ENCODE peak calls at places on chromosomes 13 and 19, in nine cellular contexts. M, W, G, L, S, I, P, Q and H are unnamed samples. For H3K4me1, the result is how much of the 10 kb centered on the place peaks cover.

GRCh38 chr19:28705008-28705407 is 507.9 kb downstream of the UQCRFS1 start:
- DNase-seq in S (no peak), M (no peak), Q (no peak), W (peak), I (no peak), P (peak), G (no peak), L (no peak), H (no peak)

GRCh38 chr13:30711375-30711774 is 24.0 kb upstream of the ALOX5AP start:
- DNase-seq in W (no peak), M (no peak), G (no peak), L (no peak), I (no peak), S (no peak), Q (no peak), P (no peak), H (no peak)

GRCh38 chr19:8973501-8974091 is 36.6 kb downstream of the MUC16 start:
- DNase-seq in I (no peak), W (peak), P (peak), S (peak), Q (peak), L (no peak), M (no peak), G (no peak), H (no peak)

GRCh38 chr19:40262422-40262821 is 22.7 kb downstream of the AKT2 start:
- DNase-seq in I (no peak), L (no peak), P (no peak), S (no peak), M (no peak), W (no peak), Q (no peak), G (no peak), H (no peak)

GRCh38 chr13:95385808-95386207 is 84.6 kb upstream of the ABCC4 start:
- DNase-seq in L (no peak), S (no peak), Q (no peak), I (no peak), P (no peak), M (no peak), G (no peak), W (no peak), H (no peak)

GRCh38 chr13:111944171-111944583 is 122.8 kb upstream of the SOX1 start:
- DNase-seq in P (no peak), L (no peak), M (peak), S (no peak), Q (no peak), I (no peak), W (no peak), G (no peak), H (no peak)

GRCh38 chr19:15015946-15016542 is 33.2 kb upstream of the CASP14 start:
- DNase-seq in L (peak), W (peak), M (no peak), G (no peak), I (no peak), Q (peak), P (no peak), S (no peak), H (no peak)

GRCh38 chr19:11737964-11738745 is 591 bp downstream of the ZNF823 start:
- DNase-seq in P (peak), I (peak), S (no peak), W (peak), M (peak), G (peak), L (no peak), Q (peak), H (no peak)

GRCh38 chr19:12821761-12822160 is 12.6 kb downstream of the RTBDN start:
- DNase-seq in Q (no peak), L (no peak), M (no peak), G (no peak), P (no peak), W (no peak), I (no peak), S (no peak), H (no peak)

GRCh38 chr19:38993271-38993670 is 17.7 kb upstream of the FBXO17 start:
- DNase-seq in W (no peak), M (no peak), Q (no peak), I (no peak), L (no peak), G (no peak), S (no peak), P (no peak), H (no peak)

GRCh38 chr19:35712910-35713845 is 4.6 kb upstream of the KMT2B start:
- DNase-seq in M (no peak), Q (no peak), L (no peak), W (no peak), I (no peak), S (peak), G (peak), P (peak), H (no peak)

GRCh38 chr13:37747071-37747612 is 122.4 kb downstream of the TRPC4 start:
- DNase-seq in L (no peak), P (no peak), G (no peak), S (no peak), Q (no peak), M (no peak), I (no peak), W (no peak), H (no peak)

GRCh38 chr19:4722671-4723464 is 774 bp downstream of the DPP9 start:
- DNase-seq in M (peak), G (no peak), W (peak), P (peak), L (no peak), I (peak), Q (peak), S (no peak), H (no peak)

GRCh38 chr19:31160346-31160926 is 188.8 kb downstream of the TSHZ3 start:
- DNase-seq in I (no peak), Q (no peak), L (no peak), M (no peak), W (no peak), S (no peak), G (no peak), P (no peak), H (no peak)

GRCh38 chr13:41960700-41961697 is at the start of gene VWA8:
- DNase-seq in W (peak), S (peak), Q (peak), I (peak), P (peak), L (peak), M (peak), G (peak), H (peak)

GRCh38 chr19:18278521-18279265 is 2.7 kb downstream of the JUND start:
- DNase-seq in W (peak), Q (peak), P (peak), I (no peak), G (peak), M (no peak), S (peak), L (no peak), H (no peak)

DNA sequence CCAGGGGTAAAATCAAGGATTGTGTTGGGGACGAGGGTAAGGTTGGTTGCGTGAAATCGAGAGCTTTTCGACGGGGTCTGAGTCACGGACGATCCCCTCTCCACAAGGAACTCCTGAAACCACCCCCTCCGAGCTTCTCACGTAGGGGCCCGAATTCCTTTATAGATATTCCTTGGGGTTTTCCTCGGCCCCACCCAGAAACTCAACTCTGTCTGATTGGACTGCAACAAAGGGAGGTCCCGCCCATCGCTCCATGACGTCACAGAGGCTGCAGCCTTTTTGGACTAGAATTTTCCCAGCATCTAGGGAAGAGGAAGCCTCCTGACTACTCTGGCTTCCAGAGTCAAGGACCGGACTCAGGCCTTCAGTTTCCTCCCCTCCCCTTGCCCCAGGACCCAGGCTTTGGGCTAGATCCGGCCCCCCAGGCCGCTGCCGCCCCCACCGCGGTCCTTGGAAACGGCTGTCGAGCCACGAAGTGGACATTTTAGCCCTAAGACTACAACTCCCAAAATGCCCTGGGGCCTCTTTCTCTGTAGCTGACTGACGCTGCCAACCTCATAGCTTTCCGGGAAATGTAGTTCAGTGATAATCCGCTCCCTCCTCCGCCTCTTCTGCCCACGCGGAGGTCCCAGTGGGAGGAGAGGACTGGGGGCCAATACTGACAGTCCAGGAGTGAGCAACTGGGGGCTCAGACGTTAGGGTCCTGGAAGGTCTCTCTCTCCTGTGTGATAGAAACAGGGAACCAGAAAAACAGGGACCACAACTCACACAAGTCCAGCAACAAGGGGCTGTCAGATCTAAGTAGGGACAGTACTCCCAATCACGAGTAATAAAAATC is at the start of gene IZUMO1:
- DNase-seq in I (peak), W (peak), S (peak), P (peak), M (peak), G (peak), Q (no peak), L (peak), H (no peak)
- H3K4me1 ChIP-seq in I (under half), W (under half), S (under half), P (under half), M (under half), G (under half), Q (under half), L (under half), H (under half)

GRCh38 chr19:3184847-3185481 is 766 bp upstream of the NCLN start:
- DNase-seq in M (peak), P (no peak), Q (no peak), L (no peak), I (peak), S (no peak), W (peak), G (no peak), H (no peak)

GRCh38 chr19:3185482-3186376 is at the start of gene NCLN:
- DNase-seq in L (peak), P (peak), W (peak), I (peak), G (peak), S (peak), M (peak), Q (peak), H (peak)

GRCh38 chr19:3187662-3188511 is 2.2 kb downstream of the NCLN start:
- DNase-seq in M (peak), P (no peak), L (no peak), S (no peak), I (no peak), W (no peak), Q (no peak), G (no peak), H (no peak)

GRCh38 chr19:3186891-3187661 is 1.3 kb downstream of the NCLN start:
- DNase-seq in L (no peak), W (no peak), G (no peak), S (no peak), I (no peak), P (no peak), M (peak), Q (no peak), H (no peak)

GRCh38 chr19:3186377-3186688 is 603 bp downstream of the NCLN start:
- DNase-seq in W (no peak), P (peak), L (no peak), S (no peak), M (peak), Q (peak), I (no peak), G (no peak), H (no peak)
- H3K4me1 ChIP-seq in W (under half), P (under half), L (under half), S (half or more), M (under half), Q (half or more), I (under half), G (half or more), H (under half)

DNA sequence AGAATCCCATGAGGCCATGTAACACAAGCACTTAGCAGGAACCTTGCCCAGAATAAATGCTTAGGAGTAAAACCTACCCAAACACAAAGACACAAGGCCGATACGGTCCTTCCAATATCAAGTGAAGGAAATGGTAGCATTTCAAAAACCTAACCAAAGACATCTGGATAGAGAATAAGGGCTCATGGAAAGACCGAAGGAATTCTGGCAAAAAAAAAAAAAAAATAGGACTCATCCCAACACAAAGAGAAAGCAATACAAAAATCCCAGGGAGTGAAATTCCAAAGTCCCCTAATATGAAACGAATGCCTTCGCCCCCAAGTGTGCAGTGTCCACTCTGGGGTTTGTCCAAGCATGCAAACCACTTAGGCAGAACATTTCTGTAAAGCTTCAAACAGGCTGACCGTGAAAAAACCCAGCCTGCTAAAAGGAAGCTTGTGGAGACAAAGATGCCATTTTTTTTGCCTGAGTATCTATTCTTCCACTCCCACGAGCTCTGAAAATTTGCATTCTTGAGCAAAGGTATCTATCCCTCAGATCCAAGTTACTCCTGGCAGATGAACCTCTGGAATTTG is 10.9 kb downstream of the ZC3H4 start:
- DNase-seq in Q (no peak), I (no peak), G (no peak), W (no peak), M (no peak), P (no peak), S (no peak), L (no peak), H (no peak)
- H3K4me1 ChIP-seq in Q (under half), I (half or more), G (under half), W (under half), M (under half), P (under half), S (under half), L (under half), H (under half)

GRCh38 chr19:1837222-1837565 is 11.1 kb downstream of the REXO1 start:
- DNase-seq in W (no peak), Q (no peak), G (no peak), S (no peak), P (no peak), L (no peak), M (no peak), I (no peak), H (no peak)

GRCh38 chr19:1839658-1840540 is 8.4 kb downstream of the REXO1 start:
- DNase-seq in W (no peak), G (no peak), L (no peak), M (no peak), S (no peak), P (no peak), Q (no peak), I (no peak), H (no peak)

GRCh38 chr19:1833540-1833939 is 14.7 kb downstream of the REXO1 start:
- DNase-seq in W (no peak), M (no peak), I (no peak), G (no peak), Q (no peak), P (no peak), L (no peak), S (no peak), H (no peak)

GRCh38 chr19:1837625-1838105 is 10.6 kb downstream of the REXO1 start:
- DNase-seq in M (no peak), Q (peak), G (no peak), L (no peak), S (peak), W (peak), P (peak), I (no peak), H (no peak)

DNA sequence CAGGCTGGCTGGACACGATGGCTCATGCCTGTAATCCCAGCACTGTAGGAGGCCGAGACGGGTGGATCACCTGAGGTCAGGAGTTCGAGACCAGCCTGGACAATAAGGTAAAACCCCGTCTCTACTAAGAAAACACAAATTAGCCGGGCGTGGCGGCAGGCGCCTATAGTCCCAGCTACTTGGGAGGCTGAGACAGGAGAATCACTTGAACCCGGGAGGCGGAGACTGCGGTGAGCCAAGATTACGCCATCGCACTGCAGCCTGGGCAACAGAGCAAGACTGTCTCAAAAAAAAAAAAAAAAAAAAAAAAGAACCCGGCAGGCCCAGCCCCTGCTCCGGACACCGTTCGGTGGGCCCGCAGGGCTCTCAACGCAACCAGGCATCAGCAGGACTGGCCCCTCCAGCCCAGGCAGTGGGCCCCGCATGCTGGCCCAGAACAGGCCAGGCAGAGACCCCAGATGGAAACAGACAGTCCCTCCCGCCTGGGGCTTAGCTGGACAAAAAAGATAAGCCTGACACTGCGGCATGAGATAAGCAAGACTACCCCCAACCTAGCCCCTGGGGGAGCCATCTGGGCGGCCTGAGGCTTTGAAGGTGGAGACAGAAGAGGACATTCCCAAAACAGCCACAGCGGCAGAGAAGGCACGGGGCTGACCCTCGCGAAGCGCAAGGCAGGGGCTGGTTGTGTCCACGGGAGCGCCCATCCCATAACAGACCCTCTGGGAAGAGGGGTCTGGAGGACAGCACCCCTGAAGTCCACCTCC is 11.6 kb downstream of the REXO1 start:
- DNase-seq in Q (no peak), W (no peak), G (no peak), M (no peak), S (no peak), P (no peak), L (no peak), I (no peak), H (no peak)
- H3K4me1 ChIP-seq in Q (under half), W (under half), G (under half), M (under half), S (under half), P (under half), L (under half), I (under half), H (half or more)

DNA sequence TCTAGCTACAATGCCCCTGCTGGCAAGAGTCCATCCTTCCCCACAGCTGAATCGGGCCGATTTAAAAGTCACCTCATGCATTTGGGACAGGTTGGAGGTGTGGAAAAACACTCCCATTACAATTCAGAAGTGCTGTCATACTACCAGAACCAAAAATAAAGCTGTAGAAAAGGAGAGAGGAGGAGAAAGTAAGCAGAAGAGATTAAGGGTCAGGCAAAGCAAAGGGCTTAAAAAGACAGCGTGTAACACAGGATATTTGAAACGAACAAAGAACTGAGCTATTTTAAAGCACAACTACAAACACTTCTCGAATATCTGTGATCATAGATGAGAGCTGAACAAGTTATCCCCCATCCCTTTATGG is 90.4 kb downstream of the FGF14 start:
- DNase-seq in I (no peak), P (no peak), M (no peak), L (no peak), W (no peak), G (no peak), S (no peak), Q (no peak), H (no peak)
- H3K4me1 ChIP-seq in I (under half), P (under half), M (under half), L (under half), W (under half), G (under half), S (under half), Q (under half), H (under half)

GRCh38 chr19:49913720-49914119 is 15.3 kb upstream of the ATF5 start:
- DNase-seq in S (no peak), I (no peak), Q (no peak), G (no peak), M (no peak), L (no peak), W (no peak), P (no peak), H (no peak)

GRCh38 chr19:49910179-49910578 is 13.5 kb upstream of the IL4I1 start:
- DNase-seq in M (no peak), L (no peak), G (no peak), W (no peak), Q (no peak), I (no peak), S (no peak), P (no peak), H (no peak)

GRCh38 chr19:49908480-49909420 is 12.1 kb upstream of the IL4I1 start:
- DNase-seq in S (no peak), M (no peak), Q (no peak), P (no peak), I (no peak), W (no peak), L (no peak), G (no peak), H (no peak)

GRCh38 chr19:49912965-49913685 is 15.9 kb upstream of the ATF5 start:
- DNase-seq in G (no peak), M (no peak), P (no peak), L (no peak), Q (no peak), W (no peak), S (no peak), I (no peak), H (no peak)

DNA sequence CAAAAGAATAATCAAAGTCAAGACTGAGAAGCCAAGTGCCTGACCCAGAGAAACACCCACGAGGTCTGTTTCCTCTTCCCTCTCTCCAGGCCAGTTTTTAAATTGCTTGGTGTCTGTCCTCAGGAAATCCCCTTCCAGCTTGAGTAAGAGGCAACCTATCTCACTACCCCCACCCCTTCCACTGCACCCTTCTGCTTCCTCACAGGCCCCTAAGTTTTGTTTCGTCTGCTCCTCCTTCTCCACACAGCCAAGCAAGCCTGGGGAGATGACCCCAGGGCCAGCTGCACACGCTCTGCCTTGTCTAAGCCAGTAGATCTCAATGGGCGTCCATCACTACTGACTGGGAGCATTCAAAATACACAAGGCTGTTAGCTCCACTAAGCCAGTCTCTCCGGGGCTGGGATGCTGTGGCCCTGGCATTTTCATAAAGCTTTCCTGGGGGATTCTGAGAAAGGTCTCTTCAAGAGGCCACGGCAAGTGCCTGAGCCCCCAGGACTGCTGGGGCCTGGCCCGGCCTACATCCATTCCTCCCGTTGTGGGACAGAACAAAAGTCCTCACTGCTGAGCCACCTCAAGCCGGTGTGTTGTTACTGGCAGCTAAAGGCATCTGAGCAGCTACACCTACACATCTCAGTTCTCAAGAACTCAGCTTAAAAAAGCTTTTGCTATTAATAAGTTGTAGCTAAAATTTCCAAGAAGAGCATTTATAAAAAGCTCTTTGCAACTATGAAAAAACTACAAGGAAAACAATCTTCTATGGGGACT is 14.9 kb upstream of the IL4I1 start:
- DNase-seq in G (no peak), Q (no peak), P (no peak), S (no peak), W (peak), M (no peak), I (no peak), L (no peak), H (no peak)
- H3K4me1 ChIP-seq in G (under half), Q (under half), P (under half), S (under half), W (under half), M (under half), I (under half), L (under half), H (under half)